ENCODE peak calls at places on chromosomes 2 and 18, in eight cellular contexts. V is amygdala; G is B cell; U is CD4-positive, alpha-beta T cell; B is hepatic stellate cell; M is non-pigmented ciliary epithelial cell; N is brain microvascular endothelial cell; O is activated T-cell treated with anti-CD3 and anti-CD28 coated beads, Interleukin-2, amount 50 U/mL, for 72 hours. J is an unnamed sample.

GRCh38 chr2:9310390-9310789 is 103.8 kb downstream of the ASAP2 start:
- DNase-seq in G (no peak), V (no peak), U (no peak), M (peak), N (peak), B (peak), O (no peak), J (no peak)

GRCh38 chr18:75360206-75360605 is 67.3 kb downstream of the SMIM21 start:
- DNase-seq in M (no peak), V (no peak), N (no peak), U (no peak), B (no peak), O (no peak), G (no peak), J (no peak)

GRCh38 chr18:33817096-33817495 is 239.1 kb downstream of the ASXL3 start:
- DNase-seq in M (no peak), G (no peak), V (no peak), B (no peak), U (no peak), N (no peak), O (no peak), J (no peak)

GRCh38 chr2:88545118-88545517 is 82.1 kb downstream of the EIF2AK3 start:
- DNase-seq in G (no peak), V (no peak), U (no peak), M (no peak), N (peak), O (no peak), B (no peak), J (no peak)

GRCh38 chr2:42230891-42231290 is 61.7 kb downstream of the EML4 start:
- DNase-seq in M (no peak), N (no peak), V (no peak), G (no peak), O (no peak), B (no peak), U (no peak), J (no peak)

GRCh38 chr18:36127866-36128845 is 984 bp downstream of the SLC39A6 start:
- DNase-seq in M (no peak), N (peak), O (no peak), G (no peak), V (peak), B (peak), U (no peak), J (no peak)

GRCh38 chr18:72128649-72129048 is 415.5 kb downstream of the CBLN2 start:
- DNase-seq in O (no peak), M (no peak), N (no peak), V (no peak), B (no peak), U (no peak), G (no peak), J (no peak)

GRCh38 chr18:49510393-49511115 is 23.5 kb upstream of the C18orf32 start:
- DNase-seq in N (peak), O (peak), G (peak), B (peak), M (no peak), V (peak), U (peak), J (peak)

GRCh38 chr2:70808983-70809958 is 11.1 kb downstream of the CLEC4F start:
- DNase-seq in N (no peak), G (no peak), O (no peak), M (no peak), U (no peak), V (no peak), B (no peak), J (no peak)

GRCh38 chr18:75489493-75490190 is 62.1 kb upstream of the SMIM21 start:
- DNase-seq in O (no peak), N (peak), G (no peak), V (no peak), M (peak), B (peak), U (no peak), J (no peak)

GRCh38 chr2:120667981-120668380 is 67.7 kb upstream of the GLI2 start:
- DNase-seq in N (no peak), O (no peak), B (no peak), U (no peak), M (no peak), G (no peak), V (no peak), J (no peak)

GRCh38 chr2:227607969-227608368 is 6.7 kb downstream of the SCYGR3 start:
- DNase-seq in N (peak), B (no peak), M (no peak), G (no peak), U (no peak), V (no peak), O (no peak), J (no peak)

GRCh38 chr18:79385749-79386341 is 9.9 kb upstream of the NFATC1 start:
- DNase-seq in U (no peak), V (no peak), M (no peak), B (no peak), O (no peak), G (no peak), N (no peak), J (peak)

GRCh38 chr2:45782968-45783367 is 131.5 kb downstream of the PRKCE start:
- DNase-seq in O (no peak), N (no peak), U (no peak), G (no peak), M (no peak), B (no peak), V (peak), J (no peak)

GRCh38 chr18:25373443-25373842 is 21.5 kb upstream of the ZNF521 start:
- DNase-seq in M (no peak), N (no peak), V (no peak), B (no peak), U (no peak), O (no peak), G (no peak), J (no peak)

GRCh38 chr18:74376523-74376922 is 60.9 kb downstream of the C18orf63 start:
- DNase-seq in O (no peak), B (no peak), M (no peak), G (no peak), N (no peak), V (no peak), U (no peak), J (no peak)

GRCh38 chr2:6896930-6897759 is 19.6 kb downstream of the RSAD2 start:
- DNase-seq in N (no peak), U (no peak), G (peak), B (no peak), O (no peak), M (no peak), V (no peak), J (peak)

GRCh38 chr2:144078802-144079386 is 441.0 kb downstream of the ZEB2 start:
- DNase-seq in N (no peak), M (no peak), U (no peak), G (no peak), O (no peak), B (no peak), V (no peak), J (no peak)

GRCh38 chr2:109058215-109058614 is 69.2 kb upstream of the EDAR start:
- DNase-seq in V (no peak), B (no peak), G (no peak), O (no peak), U (no peak), N (no peak), M (no peak), J (no peak)

GRCh38 chr2:101223814-101224231 is 28.9 kb upstream of the CNOT11 start:
- DNase-seq in V (no peak), N (no peak), B (no peak), M (no peak), G (peak), U (peak), O (peak), J (peak)

GRCh38 chr2:234578389-234578788 is 81.5 kb upstream of the ARL4C start:
- DNase-seq in M (no peak), U (no peak), N (no peak), G (no peak), B (no peak), V (no peak), O (no peak), J (no peak)

GRCh38 chr2:72883356-72883962 is 3.7 kb upstream of the SPR start:
- DNase-seq in G (no peak), B (peak), U (no peak), M (no peak), O (peak), N (peak), V (no peak), J (no peak)

GRCh38 chr18:10476430-10476829 is 22.0 kb downstream of the APCDD1 start:
- DNase-seq in G (no peak), O (no peak), B (no peak), U (no peak), N (no peak), M (no peak), V (no peak), J (no peak)

GRCh38 chr2:61763605-61764034 is 90.2 kb downstream of the FAM161A start:
- DNase-seq in V (peak), N (peak), O (no peak), M (peak), G (no peak), U (peak), B (peak), J (peak)

GRCh38 chr18:6406910-6407470 is 7.7 kb downstream of the L3MBTL4 start:
- DNase-seq in O (no peak), G (no peak), B (no peak), V (no peak), M (no peak), N (no peak), U (no peak), J (no peak)

GRCh38 chr2:45343618-45344017 is 267.4 kb downstream of the SRBD1 start:
- DNase-seq in M (no peak), U (no peak), N (peak), V (no peak), G (no peak), B (peak), O (no peak), J (no peak)

GRCh38 chr2:230930928-230931555 is 6.0 kb upstream of the GPR55 start:
- DNase-seq in B (no peak), O (no peak), N (no peak), M (no peak), U (no peak), G (no peak), V (no peak), J (no peak)

GRCh38 chr2:64225491-64225890 is 81.3 kb upstream of the PELI1 start:
- DNase-seq in N (peak), U (no peak), M (no peak), O (peak), G (no peak), V (no peak), B (no peak), J (no peak)

J was measured in GM13976.